ENCODE peak calls at places on chromosomes 12 and 14, in four cellular contexts. One of them, this sample, is unnamed. For H3K4me1 and H3K9me3, the result is how much of the 10 kb centered on the place peaks cover.

GRCh38 chr12:14514154-14514842 is 53.4 kb downstream of the PLBD1 start:
- DNase-seq in thoracic aorta: no peak
- DNase-seq in heart left ventricle: no peak
- DNase-seq in endothelial cell of umbilical vein: no peak
- DNase-seq in this sample: no peak

GRCh38 chr14:99687284-99688209 is 3.4 kb downstream of the CYP46A1 start:
- DNase-seq in thoracic aorta: no peak
- DNase-seq in heart left ventricle: no peak
- DNase-seq in endothelial cell of umbilical vein: no peak
- DNase-seq in this sample: no peak

GRCh38 chr12:66423290-66423689 is 121.0 kb downstream of the HELB start:
- DNase-seq in thoracic aorta: no peak
- DNase-seq in heart left ventricle: no peak
- DNase-seq in endothelial cell of umbilical vein: no peak
- DNase-seq in this sample: no peak

GRCh38 chr12:2431810-2432209 is 363.0 kb upstream of the FKBP4 start:
- DNase-seq in thoracic aorta: no peak
- DNase-seq in heart left ventricle: peak
- DNase-seq in endothelial cell of umbilical vein: no peak
- DNase-seq in this sample: no peak

GRCh38 chr14:53054457-53054856 is 98.7 kb downstream of the DDHD1 start:
- DNase-seq in thoracic aorta: no peak
- DNase-seq in heart left ventricle: no peak
- DNase-seq in endothelial cell of umbilical vein: no peak
- DNase-seq in this sample: no peak

GRCh38 chr12:102475355-102475754 is 5.0 kb downstream of the IGF1 start:
- DNase-seq in thoracic aorta: no peak
- DNase-seq in heart left ventricle: no peak
- DNase-seq in endothelial cell of umbilical vein: no peak
- DNase-seq in this sample: no peak

GRCh38 chr12:19125325-19125724 is 4.2 kb upstream of the PLEKHA5 start:
- DNase-seq in thoracic aorta: no peak
- DNase-seq in heart left ventricle: no peak
- DNase-seq in endothelial cell of umbilical vein: no peak
- DNase-seq in this sample: no peak

GRCh38 chr14:95085321-95085720 is 72.0 kb downstream of the DICER1 start:
- DNase-seq in thoracic aorta: no peak
- DNase-seq in heart left ventricle: no peak
- DNase-seq in endothelial cell of umbilical vein: no peak
- DNase-seq in this sample: no peak

GRCh38 chr12:17489452-17489851 is 600.5 kb downstream of the RERGL start:
- DNase-seq in thoracic aorta: no peak
- DNase-seq in heart left ventricle: no peak
- DNase-seq in endothelial cell of umbilical vein: no peak
- DNase-seq in this sample: no peak

GRCh38 chr12:104571328-104571727 is 114.6 kb downstream of the CHST11 start:
- DNase-seq in thoracic aorta: no peak
- DNase-seq in heart left ventricle: no peak
- DNase-seq in endothelial cell of umbilical vein: no peak
- DNase-seq in this sample: no peak

GRCh38 chr14:100020623-100021022 is 44.6 kb upstream of the EVL start:
- DNase-seq in thoracic aorta: no peak
- DNase-seq in heart left ventricle: no peak
- DNase-seq in endothelial cell of umbilical vein: no peak
- DNase-seq in this sample: no peak

GRCh38 chr12:47782372-47782770 is 9.3 kb downstream of the SLC48A1 start:
- DNase-seq in thoracic aorta: no peak
- DNase-seq in heart left ventricle: no peak
- DNase-seq in endothelial cell of umbilical vein: no peak
- DNase-seq in this sample: no peak

GRCh38 chr14:37588956-37589737 is 5.9 kb downstream of the FOXA1 start:
- DNase-seq in thoracic aorta: no peak
- DNase-seq in heart left ventricle: no peak
- DNase-seq in endothelial cell of umbilical vein: no peak
- DNase-seq in this sample: no peak

GRCh38 chr14:63918411-63918810 is 65.6 kb downstream of the SYNE2 start:
- DNase-seq in thoracic aorta: no peak
- DNase-seq in heart left ventricle: no peak
- DNase-seq in endothelial cell of umbilical vein: no peak
- DNase-seq in this sample: no peak

GRCh38 chr12:15208140-15208539 is 13.1 kb downstream of the RERG start:
- DNase-seq in thoracic aorta: no peak
- DNase-seq in heart left ventricle: no peak
- DNase-seq in endothelial cell of umbilical vein: no peak
- DNase-seq in this sample: no peak

GRCh38 chr14:82431031-82431430 is 897.4 kb upstream of the SEL1L start:
- DNase-seq in thoracic aorta: no peak
- DNase-seq in heart left ventricle: no peak
- DNase-seq in endothelial cell of umbilical vein: no peak
- DNase-seq in this sample: no peak

GRCh38 chr12:133129368-133130037 is 571 bp downstream of the ZNF891 start:
- DNase-seq in thoracic aorta: no peak
- DNase-seq in heart left ventricle: no peak
- DNase-seq in endothelial cell of umbilical vein: no peak
- DNase-seq in this sample: peak

GRCh38 chr12:7605900-7606465 is 59.7 kb downstream of the APOBEC1 start:
- DNase-seq in thoracic aorta: no peak
- DNase-seq in heart left ventricle: no peak
- DNase-seq in endothelial cell of umbilical vein: no peak
- DNase-seq in this sample: no peak

GRCh38 chr12:62866451-62867082 is 68.4 kb downstream of the PPM1H start:
- DNase-seq in thoracic aorta: no peak
- DNase-seq in heart left ventricle: no peak
- DNase-seq in endothelial cell of umbilical vein: peak
- DNase-seq in this sample: no peak

GRCh38 chr12:14482361-14482760 is 85.3 kb downstream of the PLBD1 start:
- DNase-seq in thoracic aorta: no peak
- DNase-seq in heart left ventricle: no peak
- DNase-seq in endothelial cell of umbilical vein: no peak
- DNase-seq in this sample: no peak

DNA sequence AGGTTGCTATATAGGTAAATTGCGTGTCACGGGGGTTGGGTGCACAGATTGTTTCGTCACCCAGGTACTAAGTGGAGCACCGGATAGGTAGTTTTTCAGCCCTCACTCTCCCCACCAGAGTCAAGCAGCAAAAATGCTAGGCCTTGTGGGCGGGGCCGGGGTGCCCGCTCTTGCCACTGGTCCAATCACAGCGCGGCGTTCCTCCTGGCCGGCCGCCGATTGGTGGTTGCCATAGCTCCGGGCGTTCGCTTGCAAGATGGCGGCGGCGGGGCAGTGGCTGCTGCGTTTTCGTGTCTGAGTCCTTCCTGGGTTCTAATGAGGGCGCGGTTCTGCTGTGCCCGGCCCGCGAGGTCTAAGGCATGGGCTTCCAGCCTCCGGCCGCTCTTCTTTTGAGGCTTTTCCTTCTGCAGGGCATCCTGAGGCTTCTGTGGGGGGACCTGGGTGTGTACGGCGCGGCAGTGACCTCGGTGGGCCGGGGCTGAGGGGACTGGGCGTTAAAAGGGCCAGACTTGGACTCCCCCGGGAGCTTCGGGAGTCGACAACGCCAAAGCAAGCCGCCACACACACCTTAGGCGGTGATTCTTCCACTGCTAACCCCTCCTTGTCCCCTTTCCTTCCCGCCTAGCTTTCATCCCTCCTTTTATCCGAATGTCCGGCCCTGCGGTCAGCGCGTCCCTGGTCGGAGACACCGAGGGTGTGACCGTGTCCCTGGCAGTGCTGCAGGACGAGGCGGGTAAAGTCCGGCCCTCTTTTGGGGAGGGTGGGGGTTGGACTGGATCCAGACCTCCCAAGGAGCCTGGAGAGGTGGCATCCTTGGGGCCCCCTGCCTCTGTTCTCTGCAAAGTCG is at the start of gene TCTN2:
- DNase-seq in thoracic aorta: peak
- DNase-seq in heart left ventricle: peak
- DNase-seq in endothelial cell of umbilical vein: peak
- DNase-seq in this sample: peak
- TF ChIP-seq CTCF in thoracic aorta: no peak
- TF ChIP-seq CTCF in heart left ventricle: no peak
- TF ChIP-seq CTCF in endothelial cell of umbilical vein: no peak
- TF ChIP-seq CTCF in this sample: no peak

GRCh38 chr12:6470375-6471163 is at the start of gene VAMP1:
- DNase-seq in thoracic aorta: peak
- DNase-seq in heart left ventricle: peak
- DNase-seq in endothelial cell of umbilical vein: peak
- DNase-seq in this sample: peak
- H3K4me1 ChIP-seq in thoracic aorta: under half
- H3K4me1 ChIP-seq in heart left ventricle: under half
- H3K4me1 ChIP-seq in endothelial cell of umbilical vein: under half
- H3K4me1 ChIP-seq in this sample: under half

GRCh38 chr14:76706811-76707210 is 54.5 kb upstream of the VASH1 start:
- DNase-seq in thoracic aorta: no peak
- DNase-seq in heart left ventricle: no peak
- DNase-seq in endothelial cell of umbilical vein: no peak
- DNase-seq in this sample: no peak

GRCh38 chr14:76705214-76705613 is 56.1 kb upstream of the VASH1 start:
- DNase-seq in thoracic aorta: no peak
- DNase-seq in heart left ventricle: no peak
- DNase-seq in endothelial cell of umbilical vein: no peak
- DNase-seq in this sample: no peak

GRCh38 chr14:76710093-76711010 is 50.9 kb upstream of the VASH1 start:
- DNase-seq in thoracic aorta: no peak
- DNase-seq in heart left ventricle: peak
- DNase-seq in endothelial cell of umbilical vein: peak
- DNase-seq in this sample: no peak

GRCh38 chr14:76708028-76708427 is 53.2 kb upstream of the VASH1 start:
- DNase-seq in thoracic aorta: no peak
- DNase-seq in heart left ventricle: no peak
- DNase-seq in endothelial cell of umbilical vein: no peak
- DNase-seq in this sample: no peak

GRCh38 chr14:76708771-76709170 is 52.5 kb upstream of the VASH1 start:
- DNase-seq in thoracic aorta: no peak
- DNase-seq in heart left ventricle: no peak
- DNase-seq in endothelial cell of umbilical vein: no peak
- DNase-seq in this sample: no peak
- H3K9me3 ChIP-seq in thoracic aorta: under half
- H3K9me3 ChIP-seq in heart left ventricle: under half
- H3K9me3 ChIP-seq in endothelial cell of umbilical vein: under half
- H3K9me3 ChIP-seq in this sample: under half

GRCh38 chr14:23517650-23518329 is 33.8 kb downstream of the ZFHX2 start:
- DNase-seq in thoracic aorta: no peak
- DNase-seq in heart left ventricle: no peak
- DNase-seq in endothelial cell of umbilical vein: no peak
- DNase-seq in this sample: no peak
- TF ChIP-seq CTCF in thoracic aorta: no peak
- TF ChIP-seq CTCF in heart left ventricle: no peak
- TF ChIP-seq CTCF in endothelial cell of umbilical vein: no peak
- TF ChIP-seq CTCF in this sample: no peak

This sample was measured in gastrocnemius medialis.